ENCODE peak calls at places on chromosomes 16 and 17, in six cellular contexts. F is RWPE1, S is neural progenitor cell, M is right atrium auricular region, J is sigmoid colon, A is testis. E is an unnamed sample.

GRCh38 chr17:80949451-80950421 is 41.9 kb upstream of the CHMP6 start:
- DNase-seq in F (no peak), S (peak; percentile 60), M (no peak), J (peak; percentile 62), A (no peak), E (no peak)

GRCh38 chr16:2244926-2245795 is 6.2 kb downstream of the ECI1 start:
- DNase-seq in F (no peak), S (no peak), M (no peak), J (no peak), A (no peak), E (no peak)

GRCh38 chr17:76697702-76698465 is 12.9 kb downstream of the MXRA7 start:
- DNase-seq in F (no peak), S (peak; percentile 91), M (no peak), J (no peak), A (peak; percentile 54), E (no peak)

GRCh38 chr17:13541032-13541480 is 60.7 kb downstream of the HS3ST3A1 start:
- DNase-seq in F (peak; percentile 80), S (no peak), M (no peak), J (no peak), A (no peak), E (no peak)

GRCh38 chr16:73062640-73063283 is 14.8 kb upstream of the ZFHX3 start:
- DNase-seq in F (no peak), S (peak; percentile 86), M (no peak), J (peak; percentile 59), A (no peak), E (peak; percentile 73)

GRCh38 chr16:74771656-74772315 is 2.8 kb downstream of the FA2H start:
- DNase-seq in F (no peak), S (no peak), M (no peak), J (no peak), A (no peak), E (no peak)

GRCh38 chr16:65698943-65699342 is 577.1 kb upstream of the CDH11 start:
- DNase-seq in F (no peak), S (peak; percentile 50), M (no peak), J (no peak), A (peak; percentile 19), E (no peak)

GRCh38 chr16:9378876-9379275 is 287.4 kb downstream of the HAPSTR1 start:
- DNase-seq in F (no peak), S (no peak), M (no peak), J (no peak), A (no peak), E (no peak)

GRCh38 chr17:9237661-9238301 is 216.5 kb downstream of the NTN1 start:
- DNase-seq in F (no peak), S (peak; percentile 51), M (no peak), J (peak; percentile 64), A (no peak), E (no peak)

GRCh38 chr16:49661465-49662187 is 194.3 kb downstream of the ZNF423 start:
- DNase-seq in F (no peak), S (no peak), M (no peak), J (no peak), A (no peak), E (no peak)

GRCh38 chr16:49343291-49343690 is 30.3 kb upstream of the C16orf78 start:
- DNase-seq in F (no peak), S (no peak), M (peak; percentile 46), J (no peak), A (no peak), E (peak; percentile 36)

DNA sequence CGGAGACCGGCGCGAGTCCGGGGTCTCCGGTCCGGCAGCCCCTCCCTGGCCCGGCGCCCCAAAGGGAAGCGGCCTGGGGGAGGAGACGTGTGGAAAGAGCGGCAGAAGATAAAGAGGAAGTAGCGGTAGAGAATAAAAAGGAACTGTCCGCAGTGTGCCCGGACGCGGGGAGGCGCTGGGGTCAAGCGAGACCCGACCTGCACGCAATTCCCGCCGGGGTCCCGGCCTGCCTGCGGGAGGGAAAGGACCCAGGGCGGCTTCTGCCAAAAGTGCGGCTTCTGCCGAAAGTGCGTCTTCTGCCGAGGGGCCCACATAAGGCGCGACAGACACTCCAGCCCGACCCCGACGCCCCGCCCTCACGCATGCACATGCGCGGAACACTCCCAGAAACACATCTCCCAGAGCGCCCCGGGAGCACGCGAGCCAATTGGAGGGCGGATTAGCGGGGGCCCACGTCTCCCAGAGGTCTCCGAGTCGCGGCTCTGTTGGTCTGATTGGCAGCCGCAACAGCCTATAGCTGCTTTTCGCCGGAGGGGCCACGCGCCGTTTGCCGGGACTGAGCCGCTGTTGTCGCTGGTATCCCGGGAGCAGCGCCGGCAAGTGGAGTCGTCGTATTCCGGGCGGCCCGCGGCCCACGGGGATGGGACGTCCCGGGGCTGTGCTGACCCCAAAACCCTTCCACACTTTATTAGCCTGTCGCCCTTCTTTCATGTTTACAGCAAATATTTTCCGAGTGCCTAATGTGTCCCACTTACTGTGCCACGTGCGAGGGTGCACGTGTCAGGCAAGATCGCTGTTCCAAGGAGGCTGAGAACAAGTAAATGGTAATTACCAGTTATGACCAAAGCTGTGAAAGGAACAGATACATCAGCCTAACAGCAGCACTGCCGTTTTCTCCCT is 8.0 kb upstream of the MEFV start:
- DNase-seq in F (peak; percentile 96), S (peak; percentile 98), M (peak; percentile 94), J (peak; percentile 99), A (peak; percentile 98), E (peak; percentile 96)
- H3K27ac ChIP-seq in F (peak overlapping the region; percentile 99), S (no peak overlapping the region), M (peak overlapping the region; percentile 94), J (peak overlapping the region; percentile 94), A (peak overlapping the region; percentile 96), E (peak overlapping the region; percentile 94)

DNA sequence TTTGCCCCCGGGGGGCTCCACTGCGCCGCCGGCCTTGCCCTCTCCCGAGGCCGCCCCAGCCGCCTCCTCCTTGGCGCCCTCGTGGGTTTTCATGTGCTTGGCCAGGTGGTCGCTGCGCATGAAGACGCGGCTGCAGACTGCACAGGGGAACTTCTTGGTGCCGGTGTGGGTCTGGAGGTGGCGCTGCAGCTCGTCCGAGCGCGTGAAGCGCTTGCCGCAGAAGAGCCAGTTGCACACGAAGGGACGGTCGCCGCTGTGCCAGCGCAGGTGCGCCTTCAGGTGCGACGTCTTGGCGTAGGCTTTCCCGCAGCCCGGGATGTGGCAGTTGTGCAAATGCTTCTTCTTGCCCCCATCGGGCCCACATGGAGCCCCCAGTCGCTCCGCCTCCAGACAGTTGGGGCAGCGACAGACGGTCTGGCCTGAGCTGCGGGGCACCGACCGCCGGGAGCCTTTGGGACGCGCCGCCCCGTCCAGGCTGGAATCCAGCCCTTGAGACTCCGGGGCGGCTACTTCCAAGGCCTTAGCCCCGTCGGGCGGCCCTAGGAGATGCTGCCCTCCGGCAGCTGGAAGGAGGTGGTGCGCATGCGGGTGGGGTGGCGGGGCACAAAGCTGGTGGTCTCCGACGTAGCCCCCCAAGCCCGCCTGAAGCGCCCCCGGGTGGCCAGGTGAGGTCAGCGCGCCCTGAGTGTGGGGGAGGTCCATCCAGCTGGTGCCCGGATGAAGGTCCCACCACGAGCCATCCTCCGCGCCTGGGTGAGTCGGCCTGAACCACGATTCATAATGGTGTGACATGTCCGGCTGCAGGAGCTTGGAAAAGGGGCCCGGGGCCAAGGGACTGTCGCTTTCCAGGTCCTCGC is 3.4 kb downstream of the SP6 start:
- DNase-seq in F (no peak), S (peak; percentile 80), M (no peak), J (no peak), A (peak; percentile 50), E (no peak)
- TF ChIP-seq CTCF in F (peak; percentile 43), S (peak; percentile 60), M (no peak), J (no peak), A (peak; percentile 10), E (no peak)

DNA sequence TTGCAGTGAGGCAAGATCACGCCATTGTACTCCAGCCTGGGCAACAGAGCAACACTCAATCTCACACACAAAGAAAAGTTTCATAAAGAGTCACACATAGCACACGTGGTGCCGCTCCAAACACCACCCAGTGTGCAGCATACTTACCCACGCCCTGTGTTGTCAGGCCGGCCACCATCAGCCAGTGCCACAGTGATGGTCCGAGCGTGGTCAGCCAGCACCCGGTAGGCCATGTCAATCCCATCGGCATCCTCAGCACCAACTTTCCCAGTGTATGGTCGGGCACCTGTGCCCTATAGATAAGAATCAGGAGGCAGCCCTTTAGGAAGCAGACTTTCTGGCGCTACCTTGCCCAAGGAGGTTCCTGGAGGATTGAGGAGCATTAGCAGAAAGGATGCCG is 17.7 kb upstream of the EXOSC6 start:
- DNase-seq in F (no peak), S (no peak), M (no peak), J (peak; percentile 28), A (no peak), E (no peak)
- H3K27ac ChIP-seq in F (no peak overlapping the region), S (no peak overlapping the region), M (no peak overlapping the region), J (no peak overlapping the region), A (no peak overlapping the region), E (no peak overlapping the region)

DNA sequence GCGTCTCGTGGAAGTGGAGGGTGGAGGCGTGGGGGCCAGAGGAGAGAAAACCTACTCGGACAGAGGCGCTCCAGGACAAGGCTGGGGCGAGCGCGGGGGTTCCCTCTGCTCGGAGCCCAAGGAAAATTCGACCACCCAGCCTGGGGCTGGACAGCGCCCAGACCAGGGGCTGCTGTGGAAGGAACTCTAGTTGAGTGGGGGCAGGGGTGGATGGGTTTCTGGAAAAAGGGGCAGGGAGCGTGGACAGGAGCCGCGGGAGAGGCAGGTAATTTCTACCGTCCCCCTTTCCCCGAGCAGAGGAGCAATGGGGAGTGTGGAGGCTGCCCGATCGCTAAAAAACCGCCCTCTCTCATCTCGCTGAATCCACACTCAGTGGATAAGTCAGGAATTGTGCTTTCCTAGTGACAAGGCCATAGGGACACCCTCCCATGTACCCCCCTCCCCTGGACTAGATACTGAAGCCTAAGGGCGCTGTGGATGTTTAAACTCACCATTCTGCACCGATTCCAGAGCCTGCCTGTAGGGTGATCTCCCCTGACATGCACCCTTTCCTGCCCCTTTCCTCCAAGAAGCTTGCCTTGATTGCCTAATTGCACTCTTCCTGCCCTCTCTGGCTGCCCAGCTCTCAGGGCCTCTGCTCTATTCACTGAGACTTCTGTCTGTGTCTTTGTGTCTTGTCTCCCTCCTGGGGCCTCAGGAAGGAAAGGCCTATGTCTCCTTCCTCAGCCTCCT is 90.7 kb upstream of the TMEM97 start:
- DNase-seq in F (no peak), S (peak; percentile 50), M (no peak), J (no peak), A (peak; percentile 16), E (no peak)
- TF ChIP-seq CTCF in F (no peak), S (peak; percentile 41), M (no peak), J (no peak), A (no peak), E (no peak)

DNA sequence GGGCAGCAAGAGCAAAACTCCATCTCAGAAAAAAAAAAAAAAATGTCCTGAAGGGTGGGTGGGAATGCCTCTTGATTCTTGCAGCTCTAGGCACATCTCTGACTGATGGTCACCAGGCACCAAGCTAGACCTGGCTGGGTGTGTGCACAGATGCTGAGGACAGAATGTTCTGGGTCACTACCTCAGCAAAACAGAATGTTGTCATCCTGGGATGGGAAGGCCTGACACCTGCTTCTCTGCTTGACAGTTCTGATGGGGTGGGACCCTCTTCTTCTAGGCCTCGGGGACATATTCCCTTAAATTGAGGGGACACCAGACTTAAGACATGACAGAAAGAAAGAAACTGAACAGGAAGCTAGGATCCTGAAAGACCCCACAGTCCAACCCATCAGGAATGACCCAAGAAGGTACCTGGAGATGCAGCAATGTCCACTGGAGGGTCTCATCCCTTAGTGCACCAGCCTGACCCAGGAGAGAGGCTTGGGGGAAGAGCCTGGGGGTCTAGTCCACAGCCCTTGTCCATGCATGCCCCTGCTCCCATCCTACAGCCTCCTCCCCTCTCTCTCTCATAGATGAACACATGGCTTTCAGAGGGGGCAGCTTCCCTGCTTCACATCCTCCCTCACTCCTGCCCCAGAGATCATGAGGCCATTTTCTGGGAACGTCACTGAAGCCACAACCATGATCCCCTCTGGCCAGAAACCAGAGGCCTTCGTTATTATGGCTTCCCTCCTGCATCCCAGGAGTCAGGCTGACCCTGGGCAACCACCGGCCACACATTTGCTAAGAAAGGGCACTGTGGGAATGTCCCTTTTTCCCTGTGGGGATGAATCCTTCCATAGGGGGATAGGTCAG is 3.8 kb upstream of the STAT5B start:
- DNase-seq in F (no peak), S (no peak), M (peak; percentile 57), J (peak; percentile 60), A (peak; percentile 12), E (no peak)
- H3K27ac ChIP-seq in F (no peak overlapping the region), S (no peak overlapping the region), M (no peak overlapping the region), J (no peak overlapping the region), A (no peak overlapping the region), E (no peak overlapping the region)